ENCODE peak calls at places on chromosomes 7 and 10, in eight cellular contexts. Y is NCI-H2081 treated with DMSO at 0.1 percent for 48 hours; S is H54; J is stimulated activated CD4-positive, alpha-beta T cell treated with anti-CD3 and anti-CD28 coated beads, Interleukin-2, amount 100 ng/mL, for 4 hours; Z is AG09309; Q is heart left ventricle; T is AG04450; E is retinal pigment epithelial cell. M is an unnamed sample.

GRCh38 chr10:106175760-106176377 is 988.6 kb downstream of the SORCS1 start:
- DNase-seq in T (no peak), S (no peak), Q (no peak), Y (no peak), Z (no peak), J (no peak), E (no peak), M (peak)

GRCh38 chr10:56178210-56178609 is 182.8 kb downstream of the ZWINT start:
- DNase-seq in Q (peak), S (no peak), J (no peak), E (peak), Y (no peak), T (no peak), Z (no peak), M (no peak)

GRCh38 chr7:140646931-140647647 is 6.5 kb upstream of the DENND2A start:
- DNase-seq in Y (no peak), E (no peak), T (no peak), Z (no peak), S (no peak), J (no peak), Q (no peak), M (no peak)

GRCh38 chr10:1653321-1653720 is 84.0 kb downstream of the ADARB2 start:
- DNase-seq in E (no peak), Z (no peak), S (no peak), Q (no peak), Y (no peak), J (no peak), T (no peak), M (no peak)

GRCh38 chr7:116417593-116418345 is 81.8 kb upstream of the CAV2 start:
- DNase-seq in S (no peak), J (no peak), Y (no peak), Q (no peak), E (no peak), T (no peak), Z (no peak), M (no peak)

GRCh38 chr10:67520924-67521520 is 175.0 kb downstream of the CTNNA3 start:
- DNase-seq in T (peak), Q (no peak), S (peak), Z (peak), J (peak), E (peak), Y (peak), M (peak)

GRCh38 chr10:93072225-93072712 is 1.4 kb upstream of the CYP26A1 start:
- DNase-seq in J (no peak), Q (no peak), Y (no peak), T (no peak), S (no peak), E (no peak), Z (no peak), M (no peak)

GRCh38 chr10:112768121-112768520 is 181.9 kb upstream of the TCF7L2 start:
- DNase-seq in T (no peak), E (no peak), J (no peak), Z (no peak), Y (no peak), Q (no peak), S (no peak), M (no peak)

GRCh38 chr10:97056003-97056630 is 129.6 kb downstream of the SLIT1 start:
- DNase-seq in Q (no peak), J (no peak), E (no peak), S (no peak), Y (no peak), Z (no peak), T (no peak), M (no peak)

GRCh38 chr7:13879994-13880686 is 109.3 kb downstream of the ETV1 start:
- DNase-seq in E (no peak), T (no peak), Z (peak), Q (no peak), S (peak), J (no peak), Y (no peak), M (no peak)

GRCh38 chr7:2649139-2649838 is 17.5 kb downstream of the TTYH3 start:
- DNase-seq in Y (no peak), Z (no peak), S (no peak), E (no peak), Q (peak), J (no peak), T (no peak), M (no peak)